ENCODE peak calls at places on chromosomes 12 and 14, in six cellular contexts. E is anterior cingulate cortex; I is stimulated activated CD8-positive, alpha-beta memory T cell treated with anti-CD3 and anti-CD28 coated beads, Interleukin-12 subunit alpha, Interleukin-12 subunit beta, amount 100 ng/mL, for 4 hours; N is mucosa of gallbladder; W is body of pancreas; J is PC-3. T is an unnamed sample.

GRCh38 chr14:60482743-60483142 is 3.1 kb downstream of the C14orf39 start:
- DNase-seq in E (no peak), I (no peak), N (no peak), W (no peak), J (peak; percentile 87), T (peak; percentile 52)

GRCh38 chr14:76351941-76352340 is 24.0 kb upstream of the ESRRB start:
- DNase-seq in E (no peak), I (no peak), N (no peak), W (no peak), J (no peak), T (no peak)

GRCh38 chr14:25150934-25151790 is 101.2 kb upstream of the STXBP6 start:
- DNase-seq in E (no peak), I (no peak), N (no peak), W (no peak), J (peak; percentile 52), T (peak; percentile 30)

GRCh38 chr14:50560929-50561280 is 960 bp downstream of the ATL1 start:
- DNase-seq in E (peak; percentile 77), I (peak; percentile 61), N (peak; percentile 81), W (peak; percentile 80), J (peak; percentile 37), T (peak; percentile 38)

GRCh38 chr12:129964826-129965457 is 61.1 kb upstream of the TMEM132D start:
- DNase-seq in E (no peak), I (no peak), N (no peak), W (peak; percentile 61), J (no peak), T (no peak)

GRCh38 chr12:4448943-4449861 is 3.6 kb upstream of the FGF6 start:
- DNase-seq in E (no peak), I (no peak), N (no peak), W (no peak), J (no peak), T (no peak)

GRCh38 chr12:71865166-71865713 is 25.7 kb downstream of the TBC1D15 start:
- DNase-seq in E (no peak), I (no peak), N (no peak), W (no peak), J (peak; percentile 27), T (peak; percentile 26)

GRCh38 chr14:51211149-51211548 is 28.9 kb upstream of the TMX1 start:
- DNase-seq in E (no peak), I (no peak), N (no peak), W (peak; percentile 74), J (peak; percentile 63), T (no peak)

GRCh38 chr14:77904218-77904617 is 104.3 kb downstream of the ADCK1 start:
- DNase-seq in E (no peak), I (no peak), N (no peak), W (no peak), J (no peak), T (no peak)

GRCh38 chr12:6390084-6390799 is 6.3 kb downstream of the LTBR start:
- DNase-seq in E (no peak), I (no peak), N (no peak), W (no peak), J (no peak), T (no peak)

GRCh38 chr12:114682101-114682919 is 1.7 kb downstream of the TBX3 start:
- DNase-seq in E (no peak), I (no peak), N (no peak), W (no peak), J (peak; percentile 20), T (no peak)

GRCh38 chr12:12441051-12441807 is 84.4 kb downstream of the BORCS5 start:
- DNase-seq in E (no peak), I (no peak), N (no peak), W (no peak), J (no peak), T (no peak)

GRCh38 chr12:52819731-52820510 is 6.0 kb upstream of the KRT4 start:
- DNase-seq in E (no peak), I (no peak), N (no peak), W (no peak), J (no peak), T (no peak)

GRCh38 chr12:9349888-9350885 is 142.0 kb upstream of the PZP start:
- DNase-seq in E (no peak), I (no peak), N (no peak), W (no peak), J (peak; percentile 30), T (no peak)

GRCh38 chr12:12716151-12716844 is 870 bp upstream of the CDKN1B start:
- DNase-seq in E (peak; percentile 42), I (no peak), N (no peak), W (peak; percentile 15), J (peak; percentile 7), T (no peak)

GRCh38 chr12:12398026-12398859 is 41.4 kb downstream of the BORCS5 start:
- DNase-seq in E (no peak), I (no peak), N (peak; percentile 53), W (peak; percentile 64), J (peak; percentile 92), T (peak; percentile 88)

GRCh38 chr14:79663453-79663852 is 547.9 kb downstream of the DIO2 start:
- DNase-seq in E (no peak), I (no peak), N (no peak), W (no peak), J (no peak), T (no peak)

GRCh38 chr14:61438860-61439765 is 117.7 kb downstream of the PRKCH start:
- DNase-seq in E (no peak), I (no peak), N (peak; percentile 44), W (peak; percentile 48), J (peak; percentile 96), T (peak; percentile 44)

GRCh38 chr12:68271346-68271745 is 17.9 kb upstream of the IL22 start:
- DNase-seq in E (no peak), I (no peak), N (no peak), W (no peak), J (no peak), T (no peak)

GRCh38 chr14:100593751-100594624 is 6.8 kb upstream of the BEGAIN start:
- DNase-seq in E (no peak), I (no peak), N (no peak), W (no peak), J (no peak), T (no peak)

GRCh38 chr12:53102883-53103807 is at the start of gene SOAT2:
- DNase-seq in E (no peak), I (peak; percentile 27), N (no peak), W (no peak), J (no peak), T (no peak)

GRCh38 chr14:36946872-36947271 is 225.5 kb downstream of the SLC25A21 start:
- DNase-seq in E (no peak), I (no peak), N (no peak), W (no peak), J (no peak), T (no peak)